ENCODE peak calls at places on chromosomes 6 and 20, in six cellular contexts. One of them, this sample, is unnamed.
A peak's percentile ranks its signal among the peaks of the same experiment; 100 is the strongest.

GRCh38 chr20:43832096-43832816 is 82.4 kb upstream of the TOX2 start:
- DNase-seq in neural crest cell: no peak
- DNase-seq in stimulated activated CD4-positive, alpha-beta T cell treated with anti-CD3 and anti-CD28 coated beads, TNF-alpha, amount 100 ng/mL, for 4 hours: no peak
- DNase-seq in germinal center: no peak
- DNase-seq in keratinocyte: no peak
- DNase-seq in GM03348: no peak
- DNase-seq in this sample: no peak

GRCh38 chr20:44532981-44533331 is 11.1 kb upstream of the SERINC3 start:
- DNase-seq in GM03348: no peak
- DNase-seq in keratinocyte: no peak
- DNase-seq in stimulated activated CD4-positive, alpha-beta T cell treated with anti-CD3 and anti-CD28 coated beads, TNF-alpha, amount 100 ng/mL, for 4 hours: no peak
- DNase-seq in neural crest cell: no peak
- DNase-seq in germinal center: no peak
- DNase-seq in this sample: no peak

GRCh38 chr6:83808005-83808404 is 45.2 kb upstream of the RIPPLY2 start:
- DNase-seq in keratinocyte: no peak
- DNase-seq in germinal center: no peak
- DNase-seq in neural crest cell: no peak
- DNase-seq in GM03348: no peak
- DNase-seq in stimulated activated CD4-positive, alpha-beta T cell treated with anti-CD3 and anti-CD28 coated beads, TNF-alpha, amount 100 ng/mL, for 4 hours: no peak
- DNase-seq in this sample: no peak

GRCh38 chr6:129146836-129147366 is 264.0 kb downstream of the LAMA2 start:
- DNase-seq in stimulated activated CD4-positive, alpha-beta T cell treated with anti-CD3 and anti-CD28 coated beads, TNF-alpha, amount 100 ng/mL, for 4 hours: no peak
- DNase-seq in neural crest cell: no peak
- DNase-seq in germinal center: no peak
- DNase-seq in GM03348: no peak
- DNase-seq in keratinocyte: no peak
- DNase-seq in this sample: no peak

GRCh38 chr6:41343641-41344187 is 8.3 kb downstream of the NCR2 start:
- DNase-seq in GM03348: no peak
- DNase-seq in neural crest cell: no peak
- DNase-seq in keratinocyte: no peak
- DNase-seq in germinal center: no peak
- DNase-seq in stimulated activated CD4-positive, alpha-beta T cell treated with anti-CD3 and anti-CD28 coated beads, TNF-alpha, amount 100 ng/mL, for 4 hours: no peak
- DNase-seq in this sample: no peak

GRCh38 chr6:13006578-13007300 is 290.2 kb downstream of the PHACTR1 start:
- DNase-seq in germinal center: no peak
- DNase-seq in keratinocyte: no peak
- DNase-seq in neural crest cell: no peak
- DNase-seq in stimulated activated CD4-positive, alpha-beta T cell treated with anti-CD3 and anti-CD28 coated beads, TNF-alpha, amount 100 ng/mL, for 4 hours: no peak
- DNase-seq in GM03348: no peak
- DNase-seq in this sample: peak; percentile 13

GRCh38 chr20:17445561-17445960 is 85.6 kb downstream of the BFSP1 start:
- DNase-seq in germinal center: no peak
- DNase-seq in stimulated activated CD4-positive, alpha-beta T cell treated with anti-CD3 and anti-CD28 coated beads, TNF-alpha, amount 100 ng/mL, for 4 hours: no peak
- DNase-seq in neural crest cell: no peak
- DNase-seq in keratinocyte: no peak
- DNase-seq in GM03348: no peak
- DNase-seq in this sample: no peak

GRCh38 chr20:40803381-40803780 is 114.3 kb upstream of the MAFB start:
- DNase-seq in GM03348: no peak
- DNase-seq in stimulated activated CD4-positive, alpha-beta T cell treated with anti-CD3 and anti-CD28 coated beads, TNF-alpha, amount 100 ng/mL, for 4 hours: no peak
- DNase-seq in germinal center: no peak
- DNase-seq in keratinocyte: no peak
- DNase-seq in neural crest cell: no peak
- DNase-seq in this sample: no peak

GRCh38 chr6:33730611-33731010 is 16.1 kb downstream of the IP6K3 start:
- DNase-seq in germinal center: no peak
- DNase-seq in GM03348: no peak
- DNase-seq in neural crest cell: no peak
- DNase-seq in stimulated activated CD4-positive, alpha-beta T cell treated with anti-CD3 and anti-CD28 coated beads, TNF-alpha, amount 100 ng/mL, for 4 hours: no peak
- DNase-seq in keratinocyte: no peak
- DNase-seq in this sample: no peak

GRCh38 chr6:27163858-27164257 is 83.6 kb upstream of the PRSS16 start:
- DNase-seq in keratinocyte: no peak
- DNase-seq in stimulated activated CD4-positive, alpha-beta T cell treated with anti-CD3 and anti-CD28 coated beads, TNF-alpha, amount 100 ng/mL, for 4 hours: no peak
- DNase-seq in neural crest cell: no peak
- DNase-seq in GM03348: no peak
- DNase-seq in germinal center: no peak
- DNase-seq in this sample: no peak

GRCh38 chr6:137976430-137976829 is 109.4 kb downstream of the TNFAIP3 start:
- DNase-seq in GM03348: no peak
- DNase-seq in neural crest cell: no peak
- DNase-seq in stimulated activated CD4-positive, alpha-beta T cell treated with anti-CD3 and anti-CD28 coated beads, TNF-alpha, amount 100 ng/mL, for 4 hours: no peak
- DNase-seq in germinal center: no peak
- DNase-seq in keratinocyte: no peak
- DNase-seq in this sample: no peak

GRCh38 chr6:34226731-34227586 is 9.7 kb upstream of the HMGA1 start:
- DNase-seq in keratinocyte: no peak
- DNase-seq in germinal center: no peak
- DNase-seq in neural crest cell: no peak
- DNase-seq in stimulated activated CD4-positive, alpha-beta T cell treated with anti-CD3 and anti-CD28 coated beads, TNF-alpha, amount 100 ng/mL, for 4 hours: no peak
- DNase-seq in GM03348: no peak
- DNase-seq in this sample: no peak

GRCh38 chr6:12537389-12537788 is 179.2 kb upstream of the PHACTR1 start:
- DNase-seq in germinal center: no peak
- DNase-seq in keratinocyte: no peak
- DNase-seq in neural crest cell: no peak
- DNase-seq in GM03348: no peak
- DNase-seq in stimulated activated CD4-positive, alpha-beta T cell treated with anti-CD3 and anti-CD28 coated beads, TNF-alpha, amount 100 ng/mL, for 4 hours: no peak
- DNase-seq in this sample: no peak

GRCh38 chr6:4853782-4854511 is 77.7 kb downstream of the CDYL start:
- DNase-seq in neural crest cell: no peak
- DNase-seq in keratinocyte: no peak
- DNase-seq in GM03348: no peak
- DNase-seq in stimulated activated CD4-positive, alpha-beta T cell treated with anti-CD3 and anti-CD28 coated beads, TNF-alpha, amount 100 ng/mL, for 4 hours: no peak
- DNase-seq in germinal center: no peak
- DNase-seq in this sample: no peak

GRCh38 chr20:51339721-51340450 is 202.6 kb downstream of the NFATC2 start:
- DNase-seq in stimulated activated CD4-positive, alpha-beta T cell treated with anti-CD3 and anti-CD28 coated beads, TNF-alpha, amount 100 ng/mL, for 4 hours: no peak
- DNase-seq in keratinocyte: no peak
- DNase-seq in neural crest cell: no peak
- DNase-seq in germinal center: no peak
- DNase-seq in GM03348: no peak
- DNase-seq in this sample: peak; percentile 44

GRCh38 chr6:29917843-29918242 is 24.5 kb upstream of the HLA-A start:
- DNase-seq in GM03348: no peak
- DNase-seq in keratinocyte: no peak
- DNase-seq in neural crest cell: no peak
- DNase-seq in germinal center: no peak
- DNase-seq in stimulated activated CD4-positive, alpha-beta T cell treated with anti-CD3 and anti-CD28 coated beads, TNF-alpha, amount 100 ng/mL, for 4 hours: no peak
- DNase-seq in this sample: no peak

GRCh38 chr20:1830240-1830639 is 65.0 kb upstream of the SIRPA start:
- DNase-seq in neural crest cell: no peak
- DNase-seq in stimulated activated CD4-positive, alpha-beta T cell treated with anti-CD3 and anti-CD28 coated beads, TNF-alpha, amount 100 ng/mL, for 4 hours: no peak
- DNase-seq in germinal center: no peak
- DNase-seq in keratinocyte: peak; percentile 87
- DNase-seq in GM03348: peak; percentile 91
- DNase-seq in this sample: peak; percentile 87

GRCh38 chr6:101114703-101115102 is 233.6 kb upstream of the ASCC3 start:
- DNase-seq in keratinocyte: no peak
- DNase-seq in neural crest cell: peak; percentile 22
- DNase-seq in GM03348: peak; percentile 42
- DNase-seq in germinal center: no peak
- DNase-seq in stimulated activated CD4-positive, alpha-beta T cell treated with anti-CD3 and anti-CD28 coated beads, TNF-alpha, amount 100 ng/mL, for 4 hours: no peak
- DNase-seq in this sample: peak; percentile 47

GRCh38 chr6:19301980-19302379 is 535.2 kb upstream of the ID4 start:
- DNase-seq in neural crest cell: no peak
- DNase-seq in GM03348: peak; percentile 44
- DNase-seq in germinal center: no peak
- DNase-seq in stimulated activated CD4-positive, alpha-beta T cell treated with anti-CD3 and anti-CD28 coated beads, TNF-alpha, amount 100 ng/mL, for 4 hours: no peak
- DNase-seq in keratinocyte: no peak
- DNase-seq in this sample: peak; percentile 28

GRCh38 chr20:56875052-56875663 is 246.1 kb downstream of the TFAP2C start:
- DNase-seq in stimulated activated CD4-positive, alpha-beta T cell treated with anti-CD3 and anti-CD28 coated beads, TNF-alpha, amount 100 ng/mL, for 4 hours: no peak
- DNase-seq in GM03348: peak; percentile 31
- DNase-seq in germinal center: no peak
- DNase-seq in neural crest cell: no peak
- DNase-seq in keratinocyte: peak; percentile 45
- DNase-seq in this sample: peak; percentile 9

GRCh38 chr6:6545616-6546317 is 42.8 kb upstream of the LY86 start:
- DNase-seq in germinal center: no peak
- DNase-seq in neural crest cell: no peak
- DNase-seq in GM03348: no peak
- DNase-seq in keratinocyte: no peak
- DNase-seq in stimulated activated CD4-positive, alpha-beta T cell treated with anti-CD3 and anti-CD28 coated beads, TNF-alpha, amount 100 ng/mL, for 4 hours: no peak
- DNase-seq in this sample: no peak

GRCh38 chr6:43735642-43736199 is 34.3 kb upstream of the VEGFA start:
- DNase-seq in GM03348: no peak
- DNase-seq in stimulated activated CD4-positive, alpha-beta T cell treated with anti-CD3 and anti-CD28 coated beads, TNF-alpha, amount 100 ng/mL, for 4 hours: no peak
- DNase-seq in germinal center: no peak
- DNase-seq in neural crest cell: no peak
- DNase-seq in keratinocyte: peak; percentile 55
- DNase-seq in this sample: no peak

GRCh38 chr6:44627879-44628271 is 240.4 kb downstream of the CDC5L start:
- DNase-seq in neural crest cell: no peak
- DNase-seq in stimulated activated CD4-positive, alpha-beta T cell treated with anti-CD3 and anti-CD28 coated beads, TNF-alpha, amount 100 ng/mL, for 4 hours: no peak
- DNase-seq in keratinocyte: no peak
- DNase-seq in germinal center: no peak
- DNase-seq in GM03348: no peak
- DNase-seq in this sample: no peak

GRCh38 chr20:36237477-36237876 is 1.2 kb downstream of the AAR2 start:
- DNase-seq in neural crest cell: no peak
- DNase-seq in germinal center: no peak
- DNase-seq in keratinocyte: no peak
- DNase-seq in stimulated activated CD4-positive, alpha-beta T cell treated with anti-CD3 and anti-CD28 coated beads, TNF-alpha, amount 100 ng/mL, for 4 hours: no peak
- DNase-seq in GM03348: no peak
- DNase-seq in this sample: no peak

GRCh38 chr20:59019217-59019616 is at the start of gene TUBB1:
- DNase-seq in GM03348: no peak
- DNase-seq in keratinocyte: no peak
- DNase-seq in neural crest cell: no peak
- DNase-seq in stimulated activated CD4-positive, alpha-beta T cell treated with anti-CD3 and anti-CD28 coated beads, TNF-alpha, amount 100 ng/mL, for 4 hours: no peak
- DNase-seq in germinal center: no peak
- DNase-seq in this sample: no peak

GRCh38 chr6:168181316-168181715 is 102.3 kb upstream of the FRMD1 start:
- DNase-seq in neural crest cell: no peak
- DNase-seq in germinal center: no peak
- DNase-seq in keratinocyte: no peak
- DNase-seq in stimulated activated CD4-positive, alpha-beta T cell treated with anti-CD3 and anti-CD28 coated beads, TNF-alpha, amount 100 ng/mL, for 4 hours: no peak
- DNase-seq in GM03348: no peak
- DNase-seq in this sample: no peak